ENCODE peak calls at places on chromosomes 12 and 14, in six cellular contexts. K is activated CD4-positive, alpha-beta T cell treated with anti-CD3 and anti-CD28 coated beads for 36 hours; N is naive thymus-derived CD8-positive, alpha-beta T cell; Y is GM12892; D is naive thymus-derived CD4-positive, alpha-beta T cell; H is WERI-Rb-1. C is an unnamed sample.

GRCh38 chr12:94033112-94033511 is 115.3 kb upstream of the PLXNC1 start:
- DNase-seq in K (no peak), N (peak; percentile 59), Y (no peak), D (peak; percentile 52), H (no peak), C (no peak)

GRCh38 chr12:89893972-89894706 is 185.5 kb upstream of the ATP2B1 start:
- DNase-seq in K (no peak), N (no peak), Y (no peak), D (no peak), H (no peak), C (no peak)

GRCh38 chr14:81829447-81829846 is 295.8 kb upstream of the SEL1L start:
- DNase-seq in K (no peak), N (no peak), Y (no peak), D (no peak), H (no peak), C (no peak)

GRCh38 chr14:24298892-24299254 is 707 bp downstream of the DHRS1 start:
- DNase-seq in K (peak; percentile 52), N (no peak), Y (no peak), D (no peak), H (peak; percentile 33), C (no peak)

GRCh38 chr12:54222609-54223008 is 33.8 kb upstream of the SMUG1 start:
- DNase-seq in K (no peak), N (no peak), Y (no peak), D (no peak), H (no peak), C (no peak)

GRCh38 chr12:106090586-106091411 is 48.0 kb downstream of the NUAK1 start:
- DNase-seq in K (no peak), N (no peak), Y (no peak), D (no peak), H (no peak), C (no peak)

GRCh38 chr12:118042091-118042490 is 18.9 kb downstream of the WSB2 start:
- DNase-seq in K (no peak), N (no peak), Y (no peak), D (no peak), H (no peak), C (no peak)

GRCh38 chr14:21075719-21076437 is 5.8 kb downstream of the ARHGEF40 start:
- DNase-seq in K (no peak), N (no peak), Y (no peak), D (no peak), H (no peak), C (no peak)

GRCh38 chr12:47393403-47393790 is 312.4 kb downstream of the RPAP3 start:
- DNase-seq in K (no peak), N (no peak), Y (no peak), D (no peak), H (no peak), C (no peak)

GRCh38 chr12:108750471-108751402 is 19.4 kb upstream of the CORO1C start:
- DNase-seq in K (no peak), N (no peak), Y (no peak), D (no peak), H (no peak), C (no peak)

GRCh38 chr12:130286041-130286440 is 51.6 kb upstream of the PIWIL1 start:
- DNase-seq in K (peak; percentile 20), N (no peak), Y (no peak), D (no peak), H (peak; percentile 83), C (no peak)

GRCh38 chr12:94286580-94287244 is 138.3 kb downstream of the PLXNC1 start:
- DNase-seq in K (no peak), N (no peak), Y (no peak), D (no peak), H (no peak), C (no peak)

GRCh38 chr12:104672096-104672445 is 215.3 kb downstream of the CHST11 start:
- DNase-seq in K (no peak), N (no peak), Y (no peak), D (no peak), H (no peak), C (no peak)

GRCh38 chr14:74836251-74836957 is 39.5 kb downstream of the PROX2 start:
- DNase-seq in K (no peak), N (no peak), Y (no peak), D (no peak), H (no peak), C (no peak)

GRCh38 chr12:3295648-3296408 is 195.2 kb upstream of the PRMT8 start:
- DNase-seq in K (no peak), N (no peak), Y (no peak), D (no peak), H (peak; percentile 61), C (no peak)

GRCh38 chr14:64707661-64708060 is 3.4 kb downstream of the PLEKHG3 start:
- DNase-seq in K (peak; percentile 27), N (no peak), Y (no peak), D (no peak), H (no peak), C (no peak)

GRCh38 chr14:81301371-81301770 is 80.6 kb upstream of the GTF2A1 start:
- DNase-seq in K (no peak), N (no peak), Y (no peak), D (no peak), H (no peak), C (no peak)

GRCh38 chr14:77025744-77026165 is 2.8 kb downstream of the IRF2BPL start:
- DNase-seq in K (no peak), N (no peak), Y (no peak), D (no peak), H (no peak), C (no peak)

GRCh38 chr14:93543766-93544165 is 113.0 kb downstream of the UNC79 start:
- DNase-seq in K (no peak), N (no peak), Y (no peak), D (no peak), H (no peak), C (no peak)

GRCh38 chr14:101025656-101026055 is 122.1 kb upstream of the RTL1 start:
- DNase-seq in K (no peak), N (no peak), Y (no peak), D (no peak), H (no peak), C (no peak)

GRCh38 chr14:103286460-103286859 is 47.6 kb upstream of the EIF5 start:
- DNase-seq in K (no peak), N (no peak), Y (no peak), D (no peak), H (no peak), C (no peak)

GRCh38 chr12:2064078-2064507 is 11.3 kb downstream of the CACNA1C start:
- DNase-seq in K (peak; percentile 30), N (peak; percentile 34), Y (peak; percentile 36), D (peak; percentile 33), H (no peak), C (peak; percentile 27)

GRCh38 chr14:26730929-26731618 is 133.2 kb upstream of the NOVA1 start:
- DNase-seq in K (peak; percentile 3), N (no peak), Y (no peak), D (no peak), H (peak; percentile 57), C (no peak)

GRCh38 chr14:100892496-100893227 is 10.9 kb downstream of the RTL1 start:
- DNase-seq in K (no peak), N (no peak), Y (no peak), D (no peak), H (no peak), C (no peak)

GRCh38 chr12:57613427-57614109 is 2.3 kb downstream of the ARHGEF25 start:
- DNase-seq in K (no peak), N (no peak), Y (no peak), D (no peak), H (no peak), C (no peak)

GRCh38 chr12:79299447-79300198 is 391.1 kb downstream of the PAWR start:
- DNase-seq in K (no peak), N (no peak), Y (no peak), D (no peak), H (no peak), C (no peak)

C was measured in GM12864.